ENCODE peak calls at places on chromosomes 12 and 14, in ten cellular contexts. S is upper lobe of right lung; Q is mammary epithelial cell; F is CD8-positive, alpha-beta T cell; Y is pancreas; B is mesenchymal stem cell; O is colonic mucosa; K is SK-N-SH; J is IMR-90; U is GM06990. V is an unnamed sample.
A peak's percentile ranks its signal among the peaks of the same experiment; 100 is the strongest.

GRCh38 chr14:88565427-88565826 is 2.6 kb downstream of the ZC3H14 start:
- DNase-seq in U (no peak), Y (no peak), S (no peak), F (no peak), K (no peak), O (no peak), B (no peak), J (no peak), Q (no peak), V (no peak)

GRCh38 chr12:70719672-70720420 is 82.6 kb upstream of the PTPRB start:
- DNase-seq in Y (peak; percentile 61), Q (peak; percentile 9), F (peak; percentile 5), O (peak; percentile 38), J (peak; percentile 36), K (peak; percentile 48), B (peak; percentile 30), U (no peak), S (peak; percentile 67), V (no peak)

GRCh38 chr12:52225752-52226151 is 7.3 kb upstream of the KRT7 start:
- DNase-seq in S (no peak), Q (no peak), O (no peak), F (no peak), J (no peak), K (no peak), B (no peak), Y (no peak), U (no peak), V (no peak)

GRCh38 chr12:109753054-109753401 is 39.4 kb downstream of the FAM222A start:
- DNase-seq in F (no peak), Q (no peak), K (peak; percentile 12), S (peak; percentile 30), B (no peak), O (no peak), U (no peak), J (no peak), Y (peak; percentile 44), V (no peak)

GRCh38 chr14:42779024-42779423 is 1172.3 kb downstream of the LRFN5 start:
- DNase-seq in S (no peak), O (no peak), U (no peak), Y (no peak), Q (no peak), B (peak; percentile 10), J (peak; percentile 10), K (no peak), F (no peak), V (no peak)

GRCh38 chr14:72907327-72907826 is 13.5 kb upstream of the DPF3 start:
- DNase-seq in U (no peak), S (no peak), K (no peak), O (peak; percentile 34), Y (no peak), Q (no peak), B (no peak), F (no peak), J (no peak), V (no peak)

GRCh38 chr12:52249511-52250047 is 16.5 kb downstream of the KRT7 start:
- DNase-seq in J (no peak), S (no peak), F (no peak), K (no peak), Q (no peak), U (no peak), O (no peak), Y (no peak), B (no peak), V (no peak)

GRCh38 chr12:955923-956322 is 6.4 kb upstream of the RAD52 start:
- DNase-seq in K (no peak), Q (no peak), F (no peak), S (no peak), J (no peak), B (no peak), U (no peak), O (no peak), Y (no peak), V (no peak)

GRCh38 chr14:74488788-74489397 is 4.2 kb downstream of the NPC2 start:
- DNase-seq in Y (no peak), S (no peak), Q (peak; percentile 54), F (no peak), O (no peak), J (peak; percentile 67), B (peak; percentile 31), U (no peak), K (no peak), V (no peak)

GRCh38 chr12:33427071-33427470 is 12.5 kb downstream of the SYT10 start:
- DNase-seq in K (no peak), Y (no peak), S (no peak), F (no peak), O (no peak), Q (peak; percentile 45), B (no peak), J (no peak), U (no peak), V (no peak)

GRCh38 chr14:105492966-105493871 is 2.2 kb downstream of the TEDC1 start:
- DNase-seq in O (no peak), K (no peak), Q (no peak), Y (peak; percentile 45), J (no peak), S (peak; percentile 63), B (no peak), U (peak; percentile 12), F (no peak), V (peak; percentile 2)

GRCh38 chr14:104970231-104971068 is 7.7 kb downstream of the AHNAK2 start:
- DNase-seq in S (no peak), U (no peak), B (peak; percentile 90), F (no peak), O (peak; percentile 61), J (peak; percentile 81), Q (peak; percentile 81), K (no peak), Y (peak; percentile 46), V (no peak)

GRCh38 chr14:20413785-20414117 is 450 bp upstream of the TEP1 start:
- DNase-seq in S (no peak), Y (no peak), K (no peak), Q (peak; percentile 6), B (no peak), U (no peak), F (no peak), J (no peak), O (peak; percentile 36), V (peak; percentile 30)

GRCh38 chr14:55873229-55873628 is 245.0 kb upstream of the PELI2 start:
- DNase-seq in U (no peak), O (no peak), Y (no peak), K (no peak), F (no peak), S (no peak), Q (no peak), J (no peak), B (no peak), V (no peak)

GRCh38 chr14:99728981-99729451 is 44.9 kb downstream of the CYP46A1 start:
- DNase-seq in B (no peak), O (peak; percentile 10), Q (no peak), K (no peak), U (no peak), J (no peak), S (peak; percentile 48), F (no peak), Y (peak; percentile 38), V (no peak)
- H3K27me3 ChIP-seq in B (peaks cover 27% of the 10 kb centered on the region), O (peaks cover 5% of the 10 kb centered on the region), Q (peaks cover 5% of the 10 kb centered on the region), K (no peaks in the 10 kb centered on the region), U (no peaks in the 10 kb centered on the region), J (peaks cover 8% of the 10 kb centered on the region), S (no peaks in the 10 kb centered on the region), F (no peaks in the 10 kb centered on the region), Y (no peaks in the 10 kb centered on the region), V (no peaks in the 10 kb centered on the region)

DNA sequence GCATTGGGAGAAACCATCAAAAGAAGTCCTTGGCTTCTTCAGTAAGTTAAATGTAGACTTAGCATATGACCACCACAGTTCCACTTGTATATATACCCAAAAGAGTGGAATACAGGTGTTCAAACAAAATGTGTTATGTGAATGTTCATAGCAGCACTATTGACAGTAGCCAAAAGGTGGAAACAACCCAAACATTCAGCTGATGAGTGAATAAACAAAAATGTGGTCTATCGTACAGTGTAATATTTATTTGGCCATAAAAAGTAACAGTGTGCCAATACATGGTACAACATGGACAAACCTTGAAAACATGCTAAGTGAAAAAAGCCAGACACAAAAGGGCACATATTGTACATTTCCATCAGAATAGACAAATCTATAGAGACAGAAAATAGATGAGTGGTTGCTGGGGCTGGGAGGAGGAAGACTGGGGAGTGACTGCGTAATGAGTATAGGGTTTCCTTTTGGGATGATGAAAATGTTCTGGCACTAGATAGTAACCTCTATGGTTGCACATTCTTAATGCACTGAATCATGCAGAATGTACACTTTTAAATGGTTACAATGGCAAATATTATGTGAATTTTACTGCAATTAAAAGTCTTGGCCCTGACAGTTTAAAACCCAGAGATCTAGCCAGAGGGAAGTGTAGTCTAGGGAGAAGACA is 5.5 kb downstream of the ERP29 start:
- DNase-seq in O (no peak), U (no peak), B (peak; percentile 64), Y (no peak), F (no peak), K (no peak), Q (peak; percentile 60), S (no peak), J (peak; percentile 92), V (no peak)
- H3K36me3 ChIP-seq in O (peaks cover 20% of the 10 kb centered on the region), U (peaks cover 20% of the 10 kb centered on the region), B (peaks cover 70% of the 10 kb centered on the region), Y (no peaks in the 10 kb centered on the region), F (peaks cover 40% of the 10 kb centered on the region), K (peaks cover 49% of the 10 kb centered on the region), Q (peaks cover 13% of the 10 kb centered on the region), S (peaks cover 48% of the 10 kb centered on the region), J (peaks cover 26% of the 10 kb centered on the region), V (peaks cover 45% of the 10 kb centered on the region)

DNA sequence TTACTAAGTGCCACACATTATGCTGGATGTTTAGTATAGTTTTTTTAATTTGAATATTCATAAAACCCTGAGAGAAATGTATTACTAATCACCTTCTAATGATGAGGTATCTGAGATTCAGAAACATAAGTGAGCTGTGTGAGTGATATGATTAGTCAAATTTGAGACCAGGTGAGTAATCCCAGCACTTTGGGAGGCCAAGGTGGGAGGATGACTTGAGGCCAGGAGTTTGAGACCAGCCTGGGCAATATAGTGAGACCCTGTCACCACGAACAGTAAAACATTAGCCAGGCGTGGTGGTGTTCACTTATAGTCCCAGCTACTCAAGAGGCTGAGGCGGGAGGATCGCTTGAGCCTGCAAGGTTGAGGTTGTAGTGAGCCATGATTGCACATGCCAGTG is 438.4 kb downstream of the RAD51B start:
- DNase-seq in B (no peak), Y (no peak), O (no peak), S (no peak), Q (no peak), U (no peak), J (no peak), K (no peak), F (no peak), V (no peak)
- H3K4me3 ChIP-seq in B (no peak overlapping the region), Y (no peak overlapping the region), O (no peak overlapping the region), S (no peak overlapping the region), Q (no peak overlapping the region), U (no peak overlapping the region), J (no peak overlapping the region), K (no peak overlapping the region), F (no peak overlapping the region), V (no peak overlapping the region)

GRCh38 chr12:115232455-115233156 is 548.6 kb upstream of the TBX3 start:
- DNase-seq in F (no peak), Y (no peak), J (peak; percentile 97), U (no peak), Q (no peak), B (peak; percentile 92), K (no peak), O (no peak), S (no peak), V (no peak)
- H3K27me3 ChIP-seq in F (no peaks in the 10 kb centered on the region), Y (no peaks in the 10 kb centered on the region), J (no peaks in the 10 kb centered on the region), U (no peaks in the 10 kb centered on the region), Q (no peaks in the 10 kb centered on the region), B (no peaks in the 10 kb centered on the region), K (no peaks in the 10 kb centered on the region), O (no peaks in the 10 kb centered on the region), S (peaks cover 6% of the 10 kb centered on the region), V (no peaks in the 10 kb centered on the region)

GRCh38 chr12:120721866-120722265 is 3.8 kb upstream of the ACADS start:
- DNase-seq in K (peak; percentile 66), S (no peak), J (no peak), F (no peak), Q (no peak), U (no peak), B (no peak), O (no peak), Y (no peak), V (no peak)
- H3K36me3 ChIP-seq in K (peaks cover 41% of the 10 kb centered on the region), S (peaks cover 72% of the 10 kb centered on the region), J (peaks cover 35% of the 10 kb centered on the region), F (peaks cover 25% of the 10 kb centered on the region), Q (peaks cover 21% of the 10 kb centered on the region), U (peaks cover 24% of the 10 kb centered on the region), B (peaks cover 68% of the 10 kb centered on the region), O (no peaks in the 10 kb centered on the region), Y (no peaks in the 10 kb centered on the region), V (peaks cover 25% of the 10 kb centered on the region)